ENCODE peak calls at places on chromosomes 4 and X, in six cellular contexts. G, X, C, B, K and N are unnamed samples.

GRCh38 chrX:10077425-10078188 is 79.2 kb upstream of the CLCN4 start:
- DNase-seq in G (no peak), X (no peak), C (no peak), B (peak; percentile 71), K (no peak), N (no peak)

GRCh38 chr4:182745268-182745667 is 171.9 kb downstream of the DCTD start:
- DNase-seq in G (no peak), X (no peak), C (no peak), B (no peak), K (no peak), N (no peak)

GRCh38 chr4:122879001-122879400 is 43.4 kb downstream of the NUDT6 start:
- DNase-seq in G (no peak), X (no peak), C (no peak), B (no peak), K (no peak), N (no peak)

GRCh38 chr4:70996014-70996353 is 2.5 kb downstream of the DCK start:
- DNase-seq in G (no peak), X (no peak), C (no peak), B (peak; percentile 20), K (no peak), N (no peak)

GRCh38 chrX:44896566-44897186 is 23.7 kb downstream of the KDM6A start:
- DNase-seq in G (no peak), X (no peak), C (no peak), B (no peak), K (no peak), N (no peak)

GRCh38 chr4:48334900-48335384 is 6.4 kb upstream of the SLAIN2 start:
- DNase-seq in G (no peak), X (no peak), C (peak; percentile 70), B (no peak), K (no peak), N (no peak)

GRCh38 chrX:40504801-40505605 is 75.8 kb upstream of the ATP6AP2 start:
- DNase-seq in G (no peak), X (no peak), C (peak; percentile 55), B (peak; percentile 69), K (no peak), N (no peak)

GRCh38 chrX:37910186-37910585 is 62.8 kb upstream of the DYNLT3 start:
- DNase-seq in G (no peak), X (no peak), C (no peak), B (no peak), K (no peak), N (no peak)

GRCh38 chrX:30570505-30570904 is 7.1 kb downstream of the TASL start:
- DNase-seq in G (no peak), X (no peak), C (peak; percentile 0), B (peak; percentile 38), K (no peak), N (no peak)